ENCODE peak calls at places on chromosome 19, in four cellular contexts. H is HCT116, Z is GM12878, A is H1. B is an unnamed sample.

GRCh38 chr19:10430505-10431253 is 10.3 kb downstream of the PDE4A start:
- DNase-seq in A (peak; percentile 61), Z (no peak), H (no peak), B (no peak)

GRCh38 chr19:31979949-31980670 is 365.3 kb upstream of the ZNF507 start:
- DNase-seq in Z (no peak), A (peak; percentile 16), H (no peak), B (no peak)

GRCh38 chr19:35044317-35045117 is 3.0 kb downstream of the HPN start:
- DNase-seq in Z (no peak), A (peak; percentile 95), H (no peak), B (no peak)

GRCh38 chr19:35534803-35535480 is 1.7 kb downstream of the GAPDHS start:
- DNase-seq in H (no peak), A (no peak), Z (no peak), B (no peak)

GRCh38 chr19:1170938-1171754 is 2.9 kb downstream of the SBNO2 start:
- DNase-seq in A (no peak), H (no peak), Z (no peak), B (no peak)

GRCh38 chr19:4711211-4711610 is 12.4 kb downstream of the DPP9 start:
- DNase-seq in H (no peak), A (no peak), Z (no peak), B (no peak)

GRCh38 chr19:51122112-51122981 is 2.4 kb upstream of the SIGLEC9 start:
- DNase-seq in H (no peak), A (no peak), Z (no peak), B (no peak)

GRCh38 chr19:5000120-5000611 is 31.3 kb downstream of the KDM4B start:
- DNase-seq in Z (no peak), A (no peak), H (no peak), B (no peak)

GRCh38 chr19:4284176-4284958 is 5.3 kb downstream of the SHD start:
- DNase-seq in Z (no peak), H (peak; percentile 77), A (peak; percentile 89), B (no peak)

GRCh38 chr19:30029721-30030510 is 87.9 kb downstream of the URI1 start:
- DNase-seq in Z (peak; percentile 90), H (peak; percentile 2), A (no peak), B (no peak)

GRCh38 chr19:28208745-28209144 is 1004.2 kb downstream of the UQCRFS1 start:
- DNase-seq in A (no peak), H (no peak), Z (no peak), B (no peak)

GRCh38 chr19:36409841-36410240 is 8.6 kb downstream of the ZFP82 start:
- DNase-seq in H (no peak), A (no peak), Z (no peak), B (no peak)

GRCh38 chr19:3121821-3122511 is 13.9 kb upstream of the GNA15 start:
- DNase-seq in H (no peak), A (no peak), Z (no peak), B (no peak)

GRCh38 chr19:12656899-12657571 is 9.5 kb downstream of the MAN2B1 start:
- DNase-seq in H (no peak), Z (no peak), A (peak; percentile 95), B (no peak)

GRCh38 chr19:29836409-29836825 is 24.6 kb downstream of the CCNE1 start:
- DNase-seq in Z (peak; percentile 86), A (no peak), H (no peak), B (no peak)

GRCh38 chr19:2337329-2337707 is 8.8 kb downstream of the SPPL2B start:
- DNase-seq in A (peak; percentile 77), H (no peak), Z (no peak), B (no peak)

GRCh38 chr19:16268676-16269319 is 55.8 kb upstream of the KLF2 start:
- DNase-seq in Z (no peak), A (no peak), H (no peak), B (no peak)

GRCh38 chr19:58000677-58001076 is 1.9 kb downstream of the ZNF606 start:
- DNase-seq in A (no peak), H (no peak), Z (no peak), B (no peak)

GRCh38 chr19:51948979-51949378 is 21.7 kb downstream of the ZNF613 start:
- DNase-seq in H (no peak), A (no peak), Z (no peak), B (peak; percentile 22)

GRCh38 chr19:2051771-2052704 is 994 bp upstream of the MKNK2 start:
- DNase-seq in H (no peak), Z (peak; percentile 72), A (no peak), B (no peak)

GRCh38 chr19:39416152-39416551 is 3.7 kb downstream of the PLEKHG2 start:
- DNase-seq in A (peak; percentile 43), H (no peak), Z (no peak), B (no peak)

GRCh38 chr19:39144487-39145071 is 19.0 kb downstream of the PAK4 start:
- DNase-seq in H (no peak), Z (no peak), A (no peak), B (no peak)

GRCh38 chr19:488505-489417 is 7.5 kb upstream of the MADCAM1 start:
- DNase-seq in H (peak; percentile 84), Z (peak; percentile 59), A (peak; percentile 97), B (peak; percentile 92)

GRCh38 chr19:23522431-23522830 is 127.2 kb upstream of the ZNF91 start:
- DNase-seq in A (no peak), H (no peak), Z (no peak), B (no peak)

GRCh38 chr19:1214862-1215731 is 9.5 kb downstream of the STK11 start:
- DNase-seq in A (no peak), H (no peak), Z (no peak), B (no peak)

GRCh38 chr19:4976412-4977298 is 7.7 kb downstream of the KDM4B start:
- DNase-seq in Z (no peak), H (no peak), A (peak; percentile 70), B (no peak)

GRCh38 chr19:52603558-52604207 is 33.6 kb downstream of the ZNF701 start:
- DNase-seq in H (no peak), A (no peak), Z (no peak), B (no peak)

GRCh38 chr19:21698215-21698614 is 69.2 kb downstream of the ZNF100 start:
- DNase-seq in H (no peak), A (no peak), Z (no peak), B (peak; percentile 18)

GRCh38 chr19:33689886-33690285 is 68.1 kb downstream of the CHST8 start:
- DNase-seq in A (no peak), Z (no peak), H (no peak), B (no peak)

GRCh38 chr19:41870401-41870873 is 6.6 kb upstream of the CD79A start:
- DNase-seq in A (no peak), H (no peak), Z (no peak), B (no peak)

GRCh38 chr19:46474211-46474610 is 2.8 kb upstream of the PNMA8A start:
- DNase-seq in Z (no peak), A (no peak), H (no peak), B (no peak)

GRCh38 chr19:6216996-6217751 is 62.6 kb downstream of the MLLT1 start:
- DNase-seq in H (no peak), Z (no peak), A (no peak), B (peak; percentile 95)

GRCh38 chr19:27774337-27774736 is 1438.6 kb downstream of the UQCRFS1 start:
- DNase-seq in Z (no peak), A (peak; percentile 77), H (no peak), B (no peak)

GRCh38 chr19:44747739-44748425 is 626 bp upstream of the BCL3 start:
- DNase-seq in A (peak; percentile 59), Z (no peak), H (no peak), B (no peak)

GRCh38 chr19:55473201-55473600 is 3.2 kb upstream of the ZNF628 start:
- DNase-seq in A (no peak), H (no peak), Z (no peak), B (no peak)

GRCh38 chr19:55472463-55472862 is 4.0 kb upstream of the ZNF628 start:
- DNase-seq in Z (no peak), A (no peak), H (peak; percentile 96), B (no peak)

GRCh38 chr19:55473613-55474012 is 2.8 kb upstream of the ZNF628 start:
- DNase-seq in A (no peak), Z (no peak), H (no peak), B (no peak)

GRCh38 chr19:55468054-55468393 is 3.5 kb upstream of the C19orf85 start:
- DNase-seq in H (no peak), Z (no peak), A (peak; percentile 61), B (no peak)

GRCh38 chr19:55471266-55471665 is 5.2 kb upstream of the ZNF628 start:
- DNase-seq in H (no peak), A (no peak), Z (no peak), B (no peak)
- H3K4me3 ChIP-seq in H (peak overlapping the region; percentile 54), A (no peak overlapping the region), Z (no peak overlapping the region), B (no peak overlapping the region)

GRCh38 chr19:54364775-54365257 is at the start of gene LAIR1:
- DNase-seq in H (no peak), A (no peak), Z (no peak), B (no peak)
- TF ChIP-seq ZNF274 in H (no peak), A (no peak), Z (no peak), B (no peak)

GRCh38 chr19:49497790-49498106 is 1.5 kb downstream of the RPS11 start:
- DNase-seq in H (no peak), A (no peak), Z (no peak), B (no peak)
- H3K4me3 ChIP-seq in H (peak overlapping the region; percentile 90), A (peak overlapping the region; percentile 97), Z (peak overlapping the region; percentile 79), B (peak overlapping the region; percentile 86)

GRCh38 chr19:17889609-17890214 is 18.0 kb downstream of the SLC5A5 start:
- DNase-seq in H (no peak), A (peak; percentile 83), Z (no peak), B (no peak)
- TF ChIP-seq ZNF274 in H (no peak), A (no peak), Z (no peak), B (no peak)

GRCh38 chr19:14519245-14519859 is 1.2 kb upstream of the DNAJB1 start:
- DNase-seq in A (no peak), Z (no peak), H (no peak), B (no peak)
- H3K4me3 ChIP-seq in A (no peak overlapping the region), Z (no peak overlapping the region), H (peak overlapping the region; percentile 51), B (no peak overlapping the region)

DNA sequence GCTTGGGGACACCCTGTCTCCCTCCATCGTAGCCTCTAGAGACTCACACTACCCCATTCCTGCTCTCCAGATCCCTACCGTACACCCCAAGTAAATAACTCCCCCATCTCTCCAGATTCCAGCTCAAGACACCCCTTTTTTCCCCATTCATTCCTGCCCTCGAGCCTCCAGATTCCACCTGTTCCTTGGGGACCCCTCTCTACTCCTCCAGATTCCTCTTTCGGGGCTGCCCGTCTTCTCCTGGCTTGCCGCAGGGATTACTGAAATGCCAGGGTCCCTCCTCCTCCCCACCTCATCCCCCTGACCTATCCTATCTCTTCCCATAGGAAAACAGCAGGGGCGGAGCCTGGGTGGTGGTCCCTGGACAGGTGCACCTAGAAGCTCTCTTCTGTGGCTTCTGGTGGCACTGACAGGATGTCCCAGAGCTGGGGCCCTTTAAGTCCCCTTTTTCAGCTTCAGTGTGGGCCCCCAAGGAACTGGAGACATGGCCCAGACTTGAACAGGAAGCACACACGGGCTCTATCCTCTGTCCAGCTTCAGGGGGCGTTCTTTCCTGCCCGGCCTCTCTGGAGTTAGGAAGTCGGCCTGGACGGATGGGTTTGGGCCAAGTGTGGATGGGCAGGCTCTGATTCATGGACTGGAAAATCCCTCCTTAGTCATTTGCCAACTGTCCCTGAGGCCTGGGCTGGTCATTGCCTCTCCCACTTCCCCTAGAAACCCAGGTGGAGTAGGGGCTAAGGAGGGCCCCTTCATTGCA is 1.2 kb downstream of the ZSWIM4 start:
- DNase-seq in A (peak; percentile 62), H (peak; percentile 60), Z (no peak), B (no peak)
- TF ChIP-seq ZNF274 in A (no peak), H (no peak), Z (no peak), B (no peak)

B was measured in NT2/D1.